ENCODE peak calls at places on chromosomes 4 and X, in six cellular contexts. J is colonic mucosa; I is sigmoid colon; K is CD4-positive, alpha-beta memory T cell; Z is cardiac muscle cell; F is lung. H is an unnamed sample.

GRCh38 chrX:57137481-57137880 is 284 bp upstream of the SPIN2A start:
- DNase-seq in J (no peak), I (no peak), K (no peak), Z (peak), F (no peak), H (no peak)

GRCh38 chr4:99205104-99205979 is 13.7 kb downstream of the ADH6 start:
- DNase-seq in J (peak), I (no peak), K (no peak), Z (peak), F (no peak), H (no peak)

GRCh38 chr4:36254355-36254754 is 10.0 kb upstream of the ARAP2 start:
- DNase-seq in J (no peak), I (no peak), K (no peak), Z (no peak), F (no peak), H (no peak)

GRCh38 chr4:88457307-88458090 is 580 bp downstream of the HERC5 start:
- DNase-seq in J (peak), I (peak), K (peak), Z (peak), F (peak), H (peak)

GRCh38 chr4:6868386-6868785 is 41.2 kb upstream of the TBC1D14 start:
- DNase-seq in J (no peak), I (no peak), K (no peak), Z (no peak), F (no peak), H (no peak)

GRCh38 chr4:189613202-189613601 is 327.5 kb upstream of the FRG1 start:
- DNase-seq in J (no peak), I (no peak), K (no peak), Z (no peak), F (no peak), H (no peak)

GRCh38 chr4:139171878-139172691 is 4.9 kb downstream of the ELF2 start:
- DNase-seq in J (no peak), I (no peak), K (no peak), Z (peak), F (no peak), H (peak)

GRCh38 chrX:49226946-49227345 is 6.2 kb downstream of the CACNA1F start:
- DNase-seq in J (no peak), I (no peak), K (no peak), Z (no peak), F (no peak), H (no peak)

GRCh38 chr4:165288639-165289428 is 38.6 kb upstream of the MSMO1 start:
- DNase-seq in J (no peak), I (no peak), K (no peak), Z (peak), F (no peak), H (peak)

GRCh38 chr4:7893539-7893938 is 46.1 kb downstream of the AFAP1 start:
- DNase-seq in J (no peak), I (no peak), K (no peak), Z (no peak), F (no peak), H (no peak)
- H3K27ac ChIP-seq in J (no peak), I (peak), K (no peak), Z (no peak), F (no peak), H (peak)

GRCh38 chr4:186485621-186486062 is 69.7 kb downstream of the MTNR1A start:
- DNase-seq in J (no peak), I (no peak), K (no peak), Z (peak), F (no peak), H (peak)

GRCh38 chr4:186483656-186484055 is 71.7 kb downstream of the MTNR1A start:
- DNase-seq in J (no peak), I (no peak), K (no peak), Z (no peak), F (no peak), H (no peak)

GRCh38 chr4:186481998-186482790 is 73.2 kb downstream of the MTNR1A start:
- DNase-seq in J (no peak), I (no peak), K (no peak), Z (no peak), F (no peak), H (no peak)

GRCh38 chr4:186487726-186488125 is 67.6 kb downstream of the MTNR1A start:
- DNase-seq in J (no peak), I (no peak), K (no peak), Z (no peak), F (no peak), H (no peak)

GRCh38 chr4:186486172-186486571 is 69.2 kb downstream of the MTNR1A start:
- DNase-seq in J (no peak), I (no peak), K (no peak), Z (peak), F (no peak), H (peak)
- H3K4me3 ChIP-seq in J (no peak), I (peak), K (no peak), Z (no peak), F (no peak), H (peak)

GRCh38 chr4:44025376-44026020 is 423.1 kb downstream of the KCTD8 start:
- DNase-seq in J (no peak), I (no peak), K (no peak), Z (no peak), F (no peak), H (no peak)
- H3K27ac ChIP-seq in J (no peak), I (no peak), K (no peak), Z (no peak), F (no peak), H (no peak)

GRCh38 chrX:70478521-70478920 is 33.9 kb downstream of the DLG3 start:
- DNase-seq in J (no peak), I (no peak), K (no peak), Z (no peak), F (no peak), H (no peak)

GRCh38 chrX:70479197-70479969 is 34.7 kb downstream of the DLG3 start:
- DNase-seq in J (no peak), I (no peak), K (no peak), Z (peak), F (no peak), H (peak)

GRCh38 chrX:70476934-70477733 is 32.5 kb downstream of the DLG3 start:
- DNase-seq in J (peak), I (peak), K (no peak), Z (peak), F (no peak), H (peak)

GRCh38 chrX:70476166-70476933 is 31.7 kb downstream of the DLG3 start:
- DNase-seq in J (no peak), I (no peak), K (no peak), Z (no peak), F (no peak), H (no peak)

GRCh38 chrX:70477734-70478075 is 33.1 kb downstream of the DLG3 start:
- DNase-seq in J (no peak), I (no peak), K (no peak), Z (no peak), F (no peak), H (no peak)
- H3K4me3 ChIP-seq in J (no peak), I (no peak), K (no peak), Z (no peak), F (no peak), H (no peak)

GRCh38 chrX:110317079-110317819 is 636 bp downstream of the AMMECR1 start:
- DNase-seq in J (peak), I (peak), K (peak), Z (no peak), F (peak), H (no peak)

GRCh38 chrX:110317820-110318663 is at the start of gene AMMECR1:
- DNase-seq in J (peak), I (peak), K (peak), Z (peak), F (peak), H (peak)

GRCh38 chrX:110318664-110318968 is 731 bp upstream of the AMMECR1 start:
- DNase-seq in J (no peak), I (no peak), K (no peak), Z (no peak), F (no peak), H (no peak)

GRCh38 chrX:110315541-110315940 is 2.3 kb downstream of the AMMECR1 start:
- DNase-seq in J (no peak), I (no peak), K (no peak), Z (peak), F (no peak), H (peak)

DNA sequence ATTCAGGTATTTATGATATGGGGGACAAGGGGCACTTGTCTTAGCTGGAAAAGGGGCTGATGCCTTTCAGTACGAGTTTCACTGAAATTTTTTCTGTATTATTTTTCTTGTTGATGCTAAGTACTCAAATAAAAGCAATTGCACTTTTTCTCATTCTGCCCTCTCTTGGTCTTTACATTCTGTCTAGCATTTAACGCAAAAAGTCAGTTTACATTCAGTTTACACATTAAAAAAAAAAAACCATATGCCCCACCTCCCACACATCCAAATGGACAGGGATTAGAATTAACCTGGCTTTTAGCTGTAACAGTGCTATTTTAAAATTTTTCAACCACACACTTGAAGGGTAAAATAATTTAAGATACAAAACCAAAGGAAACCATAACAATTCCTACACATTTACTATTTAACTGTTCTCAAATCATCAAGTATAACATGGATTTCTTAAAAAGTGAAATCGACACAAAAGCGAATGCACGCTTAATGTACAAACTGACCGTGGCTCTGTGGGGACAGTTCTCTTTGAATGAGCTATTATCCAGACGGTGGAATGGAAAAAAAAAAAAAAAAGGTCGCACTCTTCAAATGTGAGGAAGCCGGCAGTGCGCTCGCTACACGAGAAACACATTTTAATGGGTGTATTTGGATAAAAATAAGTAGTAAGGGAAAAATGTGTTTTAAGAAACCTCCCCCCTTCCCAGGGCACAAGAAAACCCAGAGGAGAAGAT is 1.4 kb downstream of the AMMECR1 start:
- DNase-seq in J (no peak), I (no peak), K (no peak), Z (peak), F (no peak), H (no peak)
- H3K27ac ChIP-seq in J (no peak), I (peak), K (peak), Z (no peak), F (no peak), H (peak)

H was measured in astrocyte.